ENCODE peak calls at places on chromosomes 1 and 21, in seven cellular contexts. I is OCI-LY7, U is A549, A is RWPE1, P is AG04450, C is breast epithelium, O is testis. M is an unnamed sample.

GRCh38 chr1:6025269-6026094 is 20.2 kb upstream of the KCNAB2 start:
- DNase-seq in I (no peak), U (no peak), A (peak), P (no peak), C (no peak), O (no peak), M (peak)

GRCh38 chr1:201110616-201111015 is 1.6 kb downstream of the CACNA1S start:
- DNase-seq in I (no peak), U (no peak), A (no peak), P (no peak), C (no peak), O (no peak), M (no peak)

GRCh38 chr1:68011786-68012375 is 38.5 kb downstream of the DIRAS3 start:
- DNase-seq in I (no peak), U (no peak), A (no peak), P (no peak), C (no peak), O (no peak), M (peak)

GRCh38 chr21:18801468-18801867 is 397.9 kb upstream of the TMPRSS15 start:
- DNase-seq in I (no peak), U (no peak), A (peak), P (no peak), C (no peak), O (no peak), M (no peak)

GRCh38 chr21:28342229-28342810 is 650.4 kb downstream of the LTN1 start:
- DNase-seq in I (no peak), U (no peak), A (no peak), P (no peak), C (no peak), O (no peak), M (no peak)

GRCh38 chr1:183285746-183286145 is 99.7 kb downstream of the LAMC2 start:
- DNase-seq in I (no peak), U (no peak), A (no peak), P (no peak), C (no peak), O (no peak), M (no peak)

GRCh38 chr21:38472709-38473108 is 25.6 kb downstream of the ERG start:
- DNase-seq in I (no peak), U (no peak), A (no peak), P (no peak), C (no peak), O (no peak), M (no peak)

GRCh38 chr1:119838255-119838654 is 27.0 kb upstream of the REG4 start:
- DNase-seq in I (no peak), U (no peak), A (no peak), P (no peak), C (no peak), O (no peak), M (peak)

GRCh38 chr1:88612783-88613182 is 71.3 kb upstream of the PKN2 start:
- DNase-seq in I (no peak), U (no peak), A (peak), P (no peak), C (no peak), O (no peak), M (no peak)

GRCh38 chr1:237817277-237817676 is 73.4 kb downstream of the ZP4 start:
- DNase-seq in I (no peak), U (no peak), A (no peak), P (no peak), C (no peak), O (no peak), M (no peak)

GRCh38 chr1:83857108-83857507 is 141.8 kb downstream of the TTLL7 start:
- DNase-seq in I (peak), U (no peak), A (no peak), P (no peak), C (no peak), O (no peak), M (peak)
- TF ChIP-seq CTCF in I (peak), U (no peak), A (no peak), P (peak), C (no peak), O (no peak), M (peak)

GRCh38 chr1:212814548-212814947 is 22.9 kb downstream of the TATDN3 start:
- DNase-seq in I (no peak), U (no peak), A (no peak), P (no peak), C (no peak), O (no peak), M (no peak)
- TF ChIP-seq CTCF in I (no peak), U (no peak), A (no peak), P (no peak), C (no peak), O (no peak), M (no peak)

DNA sequence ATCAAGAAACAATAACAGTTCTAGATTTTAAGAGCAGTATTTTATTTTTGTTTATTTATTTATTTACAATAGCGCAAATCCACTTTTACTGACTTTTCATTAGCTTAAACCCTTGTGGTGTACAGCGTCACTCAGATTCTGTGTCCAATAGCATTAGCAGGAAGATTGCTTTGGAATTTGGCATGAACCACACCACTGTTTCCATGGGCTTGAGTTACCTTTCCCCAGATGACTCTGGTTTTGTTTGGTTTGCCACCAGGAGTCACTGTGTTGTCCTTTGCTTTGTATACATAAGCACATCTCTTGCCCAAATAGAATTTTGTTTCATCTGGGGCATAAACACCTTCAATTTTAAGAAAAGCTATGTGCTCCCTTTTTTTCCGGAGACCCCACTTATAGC is 25.9 kb upstream of the SNRPE start:
- DNase-seq in I (no peak), U (no peak), A (no peak), P (no peak), C (no peak), O (no peak), M (no peak)
- TF ChIP-seq CTCF in I (peak), U (no peak), A (no peak), P (no peak), C (no peak), O (no peak), M (no peak)

DNA sequence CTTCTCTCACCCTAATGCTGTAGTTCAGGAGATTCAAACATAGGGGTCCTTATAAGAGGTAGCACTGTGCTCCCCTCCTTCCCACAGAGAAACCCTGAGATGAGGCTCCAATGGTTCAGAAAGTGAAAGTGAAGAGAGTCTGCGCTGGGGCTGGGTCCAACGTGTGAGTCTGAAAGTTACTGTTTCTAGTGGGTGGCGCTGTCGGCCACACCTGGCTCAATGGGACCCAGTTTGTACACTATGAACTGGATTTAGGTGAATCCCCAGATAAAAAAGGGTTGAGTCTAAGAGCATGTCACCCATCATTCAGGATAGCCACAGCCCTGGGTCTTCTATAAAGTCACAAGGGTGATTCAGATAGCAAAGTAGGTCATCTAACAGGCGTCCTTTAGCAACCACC is 2.8 kb downstream of the SMCP start:
- DNase-seq in I (no peak), U (no peak), A (no peak), P (no peak), C (no peak), O (no peak), M (no peak)
- TF ChIP-seq CTCF in I (no peak), U (no peak), A (no peak), P (no peak), C (no peak), O (no peak), M (no peak)

GRCh38 chr1:222387020-222387816 is 160.7 kb downstream of the HHIPL2 start:
- DNase-seq in I (no peak), U (no peak), A (no peak), P (no peak), C (no peak), O (peak), M (no peak)
- TF ChIP-seq CTCF in I (peak), U (no peak), A (no peak), P (peak), C (no peak), O (no peak), M (peak)

GRCh38 chr1:163162281-163162937 is 40.3 kb downstream of the RGS5 start:
- DNase-seq in I (no peak), U (no peak), A (no peak), P (peak), C (no peak), O (no peak), M (peak)
- TF ChIP-seq CTCF in I (no peak), U (no peak), A (no peak), P (peak), C (no peak), O (no peak), M (no peak)

GRCh38 chr1:82094136-82094535 is 293.4 kb downstream of the ADGRL2 start:
- DNase-seq in I (no peak), U (no peak), A (no peak), P (no peak), C (no peak), O (no peak), M (no peak)

GRCh38 chr1:82091729-82092128 is 291.0 kb downstream of the ADGRL2 start:
- DNase-seq in I (no peak), U (no peak), A (no peak), P (no peak), C (no peak), O (no peak), M (no peak)

GRCh38 chr1:82091274-82091673 is 290.5 kb downstream of the ADGRL2 start:
- DNase-seq in I (no peak), U (no peak), A (no peak), P (no peak), C (no peak), O (no peak), M (no peak)

GRCh38 chr1:82086739-82087138 is 286.0 kb downstream of the ADGRL2 start:
- DNase-seq in I (no peak), U (no peak), A (no peak), P (no peak), C (no peak), O (no peak), M (no peak)

DNA sequence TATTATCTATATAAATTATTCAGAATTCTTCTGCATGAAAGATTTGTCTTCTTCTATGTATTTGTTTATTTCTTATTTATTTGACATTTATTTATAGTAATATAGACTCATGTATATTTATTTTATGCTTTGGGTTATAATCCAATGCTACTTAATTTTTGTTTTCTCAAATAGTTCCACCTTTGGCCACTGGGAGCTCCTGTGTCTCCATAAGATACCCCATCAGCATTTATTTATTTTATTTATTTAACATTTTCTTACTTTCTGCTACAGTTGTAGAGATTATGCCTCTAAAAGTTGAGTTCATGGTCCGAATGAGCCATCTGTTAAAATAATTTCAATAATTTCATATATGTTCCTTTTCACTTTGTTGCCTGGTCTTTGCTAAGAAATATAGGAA is 289.4 kb downstream of the ADGRL2 start:
- DNase-seq in I (no peak), U (no peak), A (peak), P (no peak), C (no peak), O (no peak), M (no peak)
- TF ChIP-seq CTCF in I (peak), U (peak), A (peak), P (peak), C (peak), O (no peak), M (peak)

GRCh38 chr1:27301052-27301422 is 20.9 kb upstream of the TMEM222 start:
- DNase-seq in I (no peak), U (no peak), A (no peak), P (no peak), C (no peak), O (no peak), M (no peak)
- TF ChIP-seq CTCF in I (peak), U (no peak), A (peak), P (no peak), C (no peak), O (no peak), M (no peak)